ENCODE peak calls at places on chromosomes 2 and 18, in seven cellular contexts. R, O, Q, S, U, N and F are unnamed samples.

GRCh38 chr2:186572705-186573104 is 17.2 kb upstream of the ITGAV start:
- DNase-seq in U (no peak), R (no peak), N (no peak), S (no peak), Q (peak), O (no peak), F (peak)

GRCh38 chr18:52422985-52423601 is 83.1 kb downstream of the DCC start:
- DNase-seq in Q (peak), U (no peak), S (no peak), N (no peak), O (no peak), R (no peak), F (no peak)

GRCh38 chr2:191114403-191114886 is 36.3 kb downstream of the STAT4 start:
- DNase-seq in S (peak), Q (peak), O (no peak), U (no peak), R (no peak), N (no peak), F (no peak)

GRCh38 chr2:145807978-145808377 is 1288.1 kb upstream of the ZEB2 start:
- DNase-seq in R (no peak), U (no peak), Q (peak), O (no peak), S (no peak), N (no peak), F (no peak)

GRCh38 chr2:229416116-229416694 is 145.1 kb upstream of the PID1 start:
- DNase-seq in S (peak), Q (peak), N (no peak), U (no peak), R (no peak), O (no peak), F (no peak)

GRCh38 chr2:40658917-40659316 is 207.0 kb upstream of the SLC8A1 start:
- DNase-seq in N (no peak), U (no peak), S (no peak), Q (peak), O (no peak), R (no peak), F (no peak)

GRCh38 chr2:30710016-30710415 is 97.2 kb downstream of the CAPN13 start:
- DNase-seq in U (no peak), S (no peak), O (no peak), R (no peak), N (no peak), Q (no peak), F (no peak)

GRCh38 chr2:216571909-216572513 is 61.2 kb upstream of the IGFBP2 start:
- DNase-seq in R (no peak), S (no peak), Q (peak), U (no peak), O (no peak), N (no peak), F (no peak)

GRCh38 chr2:238388794-238389193 is 37.9 kb upstream of the ASB1 start:
- DNase-seq in S (no peak), Q (no peak), R (no peak), N (no peak), U (no peak), O (no peak), F (no peak)

GRCh38 chr2:158459161-158460003 is 2.6 kb downstream of the PKP4 start:
- DNase-seq in Q (peak), R (no peak), U (no peak), O (no peak), S (no peak), N (no peak), F (no peak)

GRCh38 chr2:117979911-117980341 is 33.9 kb downstream of the CCDC93 start:
- DNase-seq in N (no peak), U (no peak), O (no peak), Q (no peak), R (no peak), S (no peak), F (no peak)

GRCh38 chr2:67259581-67260347 is 137.4 kb upstream of the ETAA1 start:
- DNase-seq in S (no peak), U (no peak), R (no peak), O (no peak), N (no peak), Q (peak), F (peak)

GRCh38 chr2:101360229-101360628 is 27.1 kb downstream of the CREG2 start:
- DNase-seq in U (no peak), R (no peak), N (peak), S (no peak), O (no peak), Q (peak), F (no peak)

GRCh38 chr18:23380001-23380550 is 73.0 kb upstream of the RIOK3 start:
- DNase-seq in R (no peak), N (no peak), O (no peak), Q (peak), U (no peak), S (no peak), F (peak)

GRCh38 chr2:74862268-74862964 is 28.5 kb downstream of the HK2 start:
- DNase-seq in S (no peak), N (no peak), Q (no peak), O (no peak), R (no peak), U (no peak), F (no peak)

GRCh38 chr18:65988972-65989371 is 238.2 kb downstream of the CDH7 start:
- DNase-seq in Q (no peak), O (no peak), N (no peak), U (no peak), S (no peak), R (no peak), F (no peak)